ENCODE peak calls at places on chromosomes 2 and 18, in five cellular contexts. T, J, F, I and A are unnamed samples.

GRCh38 chr2:235390108-235390815 is 103.6 kb upstream of the AGAP1 start:
- DNase-seq in T (no peak), J (peak), F (no peak), I (no peak), A (no peak)

GRCh38 chr2:112149194-112149593 is 11.0 kb downstream of the FBLN7 start:
- DNase-seq in T (no peak), J (no peak), F (no peak), I (no peak), A (no peak)

GRCh38 chr18:8776013-8776515 is 70.7 kb downstream of the MTCL1 start:
- DNase-seq in T (no peak), J (no peak), F (no peak), I (no peak), A (no peak)

GRCh38 chr18:40608220-40608619 is 1346.8 kb upstream of the PIK3C3 start:
- DNase-seq in T (no peak), J (no peak), F (no peak), I (no peak), A (no peak)

GRCh38 chr18:2387588-2387987 is 183.7 kb downstream of the METTL4 start:
- DNase-seq in T (no peak), J (no peak), F (no peak), I (no peak), A (no peak)

GRCh38 chr2:235779444-235779896 is 285.6 kb downstream of the AGAP1 start:
- DNase-seq in T (peak), J (no peak), F (peak), I (peak), A (peak)

GRCh38 chr2:100752628-100753333 is 67.2 kb upstream of the NPAS2 start:
- DNase-seq in T (no peak), J (no peak), F (no peak), I (no peak), A (peak)

GRCh38 chr2:74532222-74532621 is 2.5 kb downstream of the HTRA2 start:
- DNase-seq in T (no peak), J (no peak), F (no peak), I (no peak), A (peak)

GRCh38 chr2:41965173-41965875 is 82.5 kb upstream of the PKDCC start:
- DNase-seq in T (no peak), J (no peak), F (no peak), I (no peak), A (no peak)

GRCh38 chr2:118967124-118967880 is 25.3 kb downstream of the MARCO start:
- DNase-seq in T (no peak), J (no peak), F (no peak), I (no peak), A (no peak)

GRCh38 chr2:217429981-217430500 is 570.2 kb upstream of the TNP1 start:
- DNase-seq in T (no peak), J (no peak), F (no peak), I (no peak), A (no peak)

GRCh38 chr2:190197143-190197720 is 122.4 kb downstream of the HIBCH start:
- DNase-seq in T (no peak), J (no peak), F (no peak), I (no peak), A (no peak)

GRCh38 chr2:114068438-114068837 is 178.5 kb downstream of the ACTR3 start:
- DNase-seq in T (no peak), J (no peak), F (no peak), I (peak), A (no peak)

GRCh38 chr2:56522605-56523089 is 338.9 kb downstream of the CCDC85A start:
- DNase-seq in T (no peak), J (no peak), F (no peak), I (no peak), A (no peak)

GRCh38 chr2:28649481-28650260 is 102.0 kb upstream of the PPP1CB start:
- DNase-seq in T (peak), J (no peak), F (no peak), I (no peak), A (peak)

GRCh38 chr2:241770185-241770935 is 6.3 kb upstream of the GAL3ST2 start:
- DNase-seq in T (no peak), J (no peak), F (no peak), I (no peak), A (peak)

GRCh38 chr18:10354241-10354811 is 100.1 kb upstream of the APCDD1 start:
- DNase-seq in T (no peak), J (no peak), F (no peak), I (no peak), A (no peak)

GRCh38 chr2:42486145-42486906 is 7.5 kb downstream of the KCNG3 start:
- DNase-seq in T (no peak), J (no peak), F (no peak), I (no peak), A (peak)

GRCh38 chr2:27956895-27957294 is 66.4 kb downstream of the BABAM2 start:
- DNase-seq in T (no peak), J (no peak), F (no peak), I (no peak), A (no peak)

GRCh38 chr2:204108301-204108700 is 171.7 kb downstream of the ICOS start:
- DNase-seq in T (peak), J (no peak), F (no peak), I (peak), A (peak)

GRCh38 chr2:50196775-50197482 is 835.0 kb downstream of the NRXN1 start:
- DNase-seq in T (no peak), J (no peak), F (no peak), I (no peak), A (no peak)

GRCh38 chr2:43810888-43811287 is 27.8 kb downstream of the ABCG5 start:
- DNase-seq in T (no peak), J (no peak), F (no peak), I (no peak), A (no peak)
- TF ChIP-seq SRF in T (no peak), J (no peak), F (no peak), I (no peak), A (no peak)

GRCh38 chr2:72759755-72760154 is 66.1 kb downstream of the EXOC6B start:
- DNase-seq in T (no peak), J (no peak), F (no peak), I (no peak), A (peak)
- TF ChIP-seq ATF3 in T (no peak), J (no peak), F (no peak), I (no peak), A (no peak)

GRCh38 chr2:21837561-21837960 is 713.8 kb downstream of the TDRD15 start:
- DNase-seq in T (no peak), J (no peak), F (no peak), I (no peak), A (no peak)

GRCh38 chr2:21841341-21841740 is 717.6 kb downstream of the TDRD15 start:
- DNase-seq in T (no peak), J (no peak), F (no peak), I (no peak), A (no peak)

GRCh38 chr2:21836261-21836660 is 712.5 kb downstream of the TDRD15 start:
- DNase-seq in T (no peak), J (no peak), F (no peak), I (no peak), A (no peak)

GRCh38 chr2:21836766-21837543 is 713.2 kb downstream of the TDRD15 start:
- DNase-seq in T (no peak), J (no peak), F (no peak), I (no peak), A (no peak)
- TF ChIP-seq SRF in T (no peak), J (no peak), F (no peak), I (no peak), A (no peak)

GRCh38 chr2:211745295-211746097 is 793.1 kb downstream of the ERBB4 start:
- DNase-seq in T (peak), J (no peak), F (peak), I (peak), A (peak)
- TF ChIP-seq ATF3 in T (no peak), J (no peak), F (no peak), I (no peak), A (no peak)

GRCh38 chr2:139059617-139060016 is 279.4 kb upstream of the NXPH2 start:
- DNase-seq in T (no peak), J (no peak), F (no peak), I (no peak), A (no peak)

GRCh38 chr2:139055165-139055564 is 275.0 kb upstream of the NXPH2 start:
- DNase-seq in T (no peak), J (no peak), F (no peak), I (no peak), A (no peak)
- TF ChIP-seq SRF in T (no peak), J (no peak), F (no peak), I (no peak), A (no peak)

GRCh38 chr2:240429341-240429871 is 6.1 kb upstream of the GPC1 start:
- DNase-seq in T (no peak), J (no peak), F (no peak), I (no peak), A (no peak)

GRCh38 chr2:240430595-240430994 is 4.9 kb upstream of the GPC1 start:
- DNase-seq in T (no peak), J (no peak), F (no peak), I (no peak), A (no peak)

GRCh38 chr2:240428245-240428644 is 7.2 kb upstream of the GPC1 start:
- DNase-seq in T (no peak), J (no peak), F (no peak), I (no peak), A (no peak)

GRCh38 chr2:240431276-240431662 is 4.2 kb upstream of the GPC1 start:
- DNase-seq in T (no peak), J (no peak), F (no peak), I (no peak), A (no peak)

DNA sequence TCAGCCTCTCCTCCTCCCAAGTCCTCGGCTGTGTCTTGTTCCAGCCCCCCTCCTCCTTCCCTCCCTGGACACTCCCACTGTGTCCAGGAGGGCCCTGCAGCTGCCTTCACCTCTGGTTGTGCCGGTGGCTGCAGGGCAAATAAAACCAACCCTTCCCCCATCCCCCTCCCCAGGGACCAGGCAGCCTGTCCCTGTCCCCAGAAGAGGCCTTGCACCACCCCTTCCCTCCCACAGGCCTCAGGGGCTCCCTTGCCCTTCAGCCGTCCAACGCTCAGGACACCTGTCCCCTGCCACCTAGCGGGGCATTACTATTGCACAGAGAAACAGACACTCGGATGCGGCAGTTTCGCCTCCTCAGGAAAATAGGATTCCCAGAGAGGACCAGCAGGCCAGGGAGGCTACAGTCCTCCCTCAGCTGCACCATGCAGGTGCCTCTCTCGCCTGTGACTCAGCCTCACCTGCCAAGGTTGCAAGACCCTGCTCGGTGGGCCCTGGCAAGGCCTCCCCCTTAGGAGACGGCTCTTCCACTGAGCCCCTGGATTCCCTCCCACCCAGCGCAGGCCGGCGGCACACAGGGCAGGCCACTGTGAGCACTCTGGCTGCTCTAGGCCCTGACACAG is 5.5 kb upstream of the GPC1 start:
- DNase-seq in T (no peak), J (no peak), F (no peak), I (no peak), A (peak)
- TF ChIP-seq ATF3 in T (no peak), J (no peak), F (no peak), I (no peak), A (no peak)

GRCh38 chr18:48405108-48405507 is 4.1 kb downstream of the ZBTB7C start:
- DNase-seq in T (no peak), J (no peak), F (no peak), I (no peak), A (no peak)
- TF ChIP-seq SRF in T (no peak), J (no peak), F (no peak), I (no peak), A (no peak)